ENCODE peak calls at places on chromosomes 3 and 15, in nine cellular contexts. G is GM23338, F is transverse colon, A is HCT116, T is HL-60, Y is endothelial cell of umbilical vein, N is breast epithelium, C is stomach, Z is sigmoid colon. M is an unnamed sample.

GRCh38 chr15:58467722-58468436 is 36.1 kb downstream of the LIPC start:
- DNase-seq in G (no peak), F (no peak), A (peak), T (no peak), Y (no peak), N (no peak), C (peak), Z (no peak), M (no peak)

GRCh38 chr3:135038191-135038590 is 243.1 kb downstream of the EPHB1 start:
- DNase-seq in G (no peak), F (no peak), A (no peak), T (no peak), Y (no peak), N (no peak), C (no peak), Z (no peak), M (no peak)

GRCh38 chr3:122859021-122859805 is 64.3 kb downstream of the SLC49A4 start:
- DNase-seq in G (no peak), F (no peak), A (no peak), T (no peak), Y (no peak), N (no peak), C (no peak), Z (no peak), M (no peak)

GRCh38 chr15:94322141-94322540 is 90.8 kb downstream of the MCTP2 start:
- DNase-seq in G (no peak), F (no peak), A (no peak), T (no peak), Y (no peak), N (no peak), C (no peak), Z (no peak), M (no peak)

GRCh38 chr3:63353383-63353782 is 75.3 kb downstream of the SYNPR start:
- DNase-seq in G (no peak), F (no peak), A (no peak), T (no peak), Y (no peak), N (no peak), C (no peak), Z (no peak), M (no peak)

GRCh38 chr15:58473720-58474119 is 41.9 kb downstream of the LIPC start:
- DNase-seq in G (no peak), F (no peak), A (no peak), T (no peak), Y (peak), N (no peak), C (no peak), Z (no peak), M (no peak)

GRCh38 chr3:117628896-117629295 is 919.3 kb downstream of the TUSC7 start:
- DNase-seq in G (no peak), F (no peak), A (no peak), T (no peak), Y (peak), N (no peak), C (peak), Z (peak), M (no peak)

GRCh38 chr3:140911822-140912221 is 29.8 kb upstream of the SLC25A36 start:
- DNase-seq in G (no peak), F (no peak), A (no peak), T (no peak), Y (no peak), N (no peak), C (no peak), Z (no peak), M (no peak)

GRCh38 chr15:65529754-65530317 is 427 bp upstream of the HACD3 start:
- DNase-seq in G (no peak), F (no peak), A (no peak), T (no peak), Y (no peak), N (no peak), C (no peak), Z (no peak), M (no peak)

GRCh38 chr3:39712413-39713048 is 96.9 kb upstream of the MYRIP start:
- DNase-seq in G (no peak), F (no peak), A (no peak), T (no peak), Y (no peak), N (no peak), C (no peak), Z (no peak), M (no peak)

GRCh38 chr3:143348486-143349327 is 229.1 kb downstream of the CHST2 start:
- DNase-seq in G (no peak), F (no peak), A (no peak), T (no peak), Y (no peak), N (no peak), C (no peak), Z (no peak), M (no peak)

GRCh38 chr15:87986786-87987185 is 269.8 kb downstream of the NTRK3 start:
- DNase-seq in G (no peak), F (no peak), A (no peak), T (no peak), Y (no peak), N (no peak), C (no peak), Z (no peak), M (no peak)

GRCh38 chr15:69275104-69275670 is 23.5 kb upstream of the PAQR5 start:
- DNase-seq in G (no peak), F (no peak), A (no peak), T (no peak), Y (no peak), N (no peak), C (no peak), Z (no peak), M (no peak)

GRCh38 chr3:14140668-14141067 is 15.8 kb downstream of the TMEM43 start:
- DNase-seq in G (no peak), F (no peak), A (no peak), T (no peak), Y (no peak), N (no peak), C (no peak), Z (no peak), M (no peak)

GRCh38 chr3:15284121-15284889 is 48.1 kb downstream of the SH3BP5 start:
- DNase-seq in G (no peak), F (peak), A (no peak), T (no peak), Y (no peak), N (no peak), C (no peak), Z (no peak), M (no peak)

GRCh38 chr3:169505577-169506155 is 157.8 kb downstream of the MECOM start:
- DNase-seq in G (peak), F (no peak), A (peak), T (no peak), Y (no peak), N (no peak), C (no peak), Z (no peak), M (no peak)

GRCh38 chr15:78761891-78762385 is 49.3 kb downstream of the ADAMTS7 start:
- DNase-seq in G (no peak), F (no peak), A (no peak), T (no peak), Y (no peak), N (no peak), C (no peak), Z (peak), M (peak)

GRCh38 chr3:104909721-104910120 is 457.0 kb upstream of the ALCAM start:
- DNase-seq in G (no peak), F (no peak), A (no peak), T (no peak), Y (peak), N (no peak), C (no peak), Z (no peak), M (no peak)

GRCh38 chr15:101676965-101677364 is 24.8 kb upstream of the TM2D3 start:
- DNase-seq in G (no peak), F (no peak), A (no peak), T (no peak), Y (no peak), N (no peak), C (no peak), Z (no peak), M (no peak)

GRCh38 chr3:127221062-127222035 is 28.4 kb downstream of the PRR23E start:
- DNase-seq in G (no peak), F (no peak), A (no peak), T (no peak), Y (no peak), N (no peak), C (no peak), Z (no peak), M (no peak)

GRCh38 chr15:67523337-67523736 is 2.4 kb downstream of the C15orf61 start:
- DNase-seq in G (peak), F (no peak), A (no peak), T (no peak), Y (no peak), N (no peak), C (no peak), Z (no peak), M (no peak)

GRCh38 chr3:138114988-138115971 is at the start of gene DZIP1L:
- DNase-seq in G (peak), F (peak), A (peak), T (peak), Y (peak), N (no peak), C (peak), Z (peak), M (peak)
- TF ChIP-seq CTCF in G (peak), F (peak), A (no peak), T (peak), Y (peak), N (no peak), C (peak), Z (peak), M (no peak)

DNA sequence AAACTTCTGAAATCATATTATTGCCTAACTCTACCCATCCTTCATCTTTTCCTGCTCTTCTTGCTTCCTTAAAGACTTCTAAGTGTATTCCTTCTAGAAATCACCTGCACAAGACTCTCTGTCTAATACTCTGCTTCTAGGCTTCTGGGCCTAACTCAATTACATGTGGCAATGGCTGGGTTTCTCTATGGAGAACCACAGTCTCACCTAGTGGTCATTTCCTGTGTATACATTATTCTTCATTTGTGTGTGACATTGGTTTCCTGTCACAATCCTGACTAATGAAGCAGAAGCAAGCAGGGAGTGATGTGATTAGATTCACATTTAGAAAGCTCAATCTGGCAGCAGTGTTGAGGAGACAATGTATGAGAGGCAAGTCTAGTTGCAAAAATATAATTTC is 16.9 kb upstream of the CLDN1 start:
- DNase-seq in G (peak), F (no peak), A (peak), T (no peak), Y (peak), N (no peak), C (no peak), Z (no peak), M (no peak)
- TF ChIP-seq POLR2AphosphoS5 in G (no peak), F (no peak), A (no peak), T (no peak), Y (peak), N (no peak), C (no peak), Z (no peak), M (no peak)

GRCh38 chr3:53178246-53178645 is 17.2 kb downstream of the PRKCD start:
- DNase-seq in G (no peak), F (no peak), A (no peak), T (no peak), Y (no peak), N (no peak), C (no peak), Z (no peak), M (no peak)

GRCh38 chr3:53181528-53181927 is 20.5 kb downstream of the PRKCD start:
- DNase-seq in G (no peak), F (no peak), A (no peak), T (no peak), Y (no peak), N (no peak), C (no peak), Z (no peak), M (peak)

GRCh38 chr3:53181024-53181371 is 20.0 kb downstream of the PRKCD start:
- DNase-seq in G (no peak), F (no peak), A (no peak), T (no peak), Y (no peak), N (no peak), C (no peak), Z (no peak), M (no peak)

GRCh38 chr3:53179580-53179979 is 18.6 kb downstream of the PRKCD start:
- DNase-seq in G (no peak), F (no peak), A (no peak), T (no peak), Y (no peak), N (no peak), C (no peak), Z (no peak), M (peak)

DNA sequence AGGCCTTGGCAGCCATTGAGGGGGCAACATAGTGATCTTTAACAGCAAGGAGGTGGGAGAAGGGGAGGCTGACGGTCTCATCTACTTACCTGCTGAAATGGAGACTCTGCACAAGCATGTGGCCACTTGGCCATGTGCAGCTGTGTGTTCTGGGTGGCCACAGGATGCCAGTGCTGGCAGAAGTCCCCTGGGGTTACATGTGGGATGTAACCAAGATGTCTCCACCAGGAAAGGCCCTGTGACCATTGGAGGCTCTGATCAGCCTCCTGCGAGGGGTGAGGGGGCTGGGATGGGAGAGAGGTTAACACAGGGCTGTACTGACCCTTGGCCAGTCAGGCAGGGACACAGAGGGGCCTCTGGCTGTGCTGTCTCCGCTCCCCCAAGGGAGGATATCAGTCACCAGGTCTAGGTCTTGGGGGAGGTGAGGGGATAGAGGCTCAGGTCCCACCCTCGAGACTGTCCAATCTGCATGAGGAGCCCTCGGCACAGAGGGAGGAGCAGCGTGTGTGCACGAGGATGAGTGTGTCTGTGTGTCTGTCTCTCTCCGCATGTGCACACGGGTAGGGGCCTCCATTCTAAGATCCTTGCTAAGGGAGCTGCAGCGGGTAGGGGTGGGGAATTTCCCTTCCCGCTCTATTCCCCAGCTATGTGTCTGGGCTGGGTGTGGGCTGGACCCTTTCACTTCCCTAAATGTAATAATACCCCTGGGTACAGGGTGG is 19.5 kb downstream of the PRKCD start:
- DNase-seq in G (no peak), F (peak), A (no peak), T (no peak), Y (no peak), N (no peak), C (no peak), Z (no peak), M (peak)
- H3K4me3 ChIP-seq in G (no peak), F (no peak), A (no peak), T (no peak), Y (no peak), N (no peak), C (no peak), Z (no peak), M (no peak)

GRCh38 chr3:113829576-113830354 is 8.8 kb upstream of the GRAMD1C start:
- DNase-seq in G (no peak), F (no peak), A (no peak), T (no peak), Y (no peak), N (no peak), C (no peak), Z (no peak), M (no peak)

GRCh38 chr3:113819866-113820265 is 18.7 kb upstream of the GRAMD1C start:
- DNase-seq in G (no peak), F (no peak), A (no peak), T (no peak), Y (no peak), N (no peak), C (no peak), Z (no peak), M (no peak)

GRCh38 chr3:113828605-113829004 is 10.0 kb upstream of the GRAMD1C start:
- DNase-seq in G (no peak), F (no peak), A (no peak), T (no peak), Y (no peak), N (no peak), C (no peak), Z (no peak), M (no peak)

DNA sequence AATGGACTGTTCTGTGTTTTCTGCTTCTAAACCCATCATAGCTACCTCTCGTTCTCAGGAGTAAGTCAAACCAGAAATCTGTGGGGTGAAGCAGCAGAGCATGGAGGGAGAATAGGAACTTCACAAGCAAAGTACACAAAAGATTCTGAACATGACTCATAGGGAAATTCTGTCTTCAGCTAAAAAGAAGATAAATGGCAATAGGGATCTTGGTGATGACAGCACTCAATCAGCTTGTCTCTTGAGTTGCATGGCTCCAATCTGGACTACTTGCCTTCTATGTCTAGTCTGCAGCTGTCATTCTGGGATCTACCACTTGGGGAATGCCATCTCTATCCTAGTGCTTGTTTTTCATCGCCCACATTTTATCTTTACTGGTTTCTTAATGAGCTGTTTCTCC is 13.5 kb upstream of the GRAMD1C start:
- DNase-seq in G (peak), F (no peak), A (no peak), T (no peak), Y (peak), N (no peak), C (no peak), Z (no peak), M (no peak)
- TF ChIP-seq CTCF in G (peak), F (peak), A (no peak), T (no peak), Y (no peak), N (no peak), C (no peak), Z (no peak), M (peak)

DNA sequence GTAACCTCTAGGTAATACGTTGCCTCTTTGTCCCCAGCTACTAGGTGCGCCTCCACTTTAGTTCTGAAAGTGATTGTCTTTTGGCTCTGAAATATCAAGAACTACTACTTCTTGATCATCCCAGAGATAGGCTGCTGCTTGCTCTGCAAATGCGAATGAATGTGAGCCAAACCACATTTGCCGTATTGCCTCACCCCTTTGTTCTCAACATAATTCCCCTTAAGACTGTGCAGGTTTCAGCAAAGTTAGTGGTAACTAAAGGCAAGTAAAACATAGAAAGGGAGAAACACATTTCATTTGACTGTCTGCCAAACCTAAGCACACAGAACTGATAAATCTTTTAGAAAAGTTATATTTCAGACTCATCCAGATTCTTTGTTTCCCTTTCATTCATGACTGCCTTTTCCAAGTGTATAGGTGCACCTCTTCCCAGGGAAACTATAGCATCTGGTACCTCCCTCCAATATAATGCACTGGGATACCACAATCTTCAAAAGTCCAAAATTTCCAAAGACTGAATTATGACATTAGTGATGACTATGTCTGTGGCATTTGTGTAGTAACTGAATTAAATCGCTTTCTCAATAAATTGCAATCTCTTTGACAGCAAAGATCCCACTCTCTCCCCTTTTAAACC is 720.6 kb upstream of the CBLB start:
- DNase-seq in G (no peak), F (no peak), A (no peak), T (no peak), Y (no peak), N (no peak), C (no peak), Z (no peak), M (no peak)
- TF ChIP-seq POLR2AphosphoS5 in G (no peak), F (no peak), A (no peak), T (no peak), Y (no peak), N (no peak), C (no peak), Z (no peak), M (no peak)

GRCh38 chr3:197790033-197790432 is 1.0 kb upstream of the LRCH3 start:
- DNase-seq in G (no peak), F (no peak), A (no peak), T (no peak), Y (no peak), N (no peak), C (no peak), Z (no peak), M (no peak)
- H3K4me3 ChIP-seq in G (peak), F (no peak), A (no peak), T (no peak), Y (no peak), N (no peak), C (no peak), Z (no peak), M (no peak)

GRCh38 chr3:171113716-171114115 is 87.2 kb upstream of the SLC2A2 start:
- DNase-seq in G (peak), F (no peak), A (no peak), T (no peak), Y (no peak), N (no peak), C (no peak), Z (no peak), M (no peak)
- TF ChIP-seq CTCF in G (peak), F (no peak), A (no peak), T (no peak), Y (no peak), N (no peak), C (no peak), Z (no peak), M (no peak)

DNA sequence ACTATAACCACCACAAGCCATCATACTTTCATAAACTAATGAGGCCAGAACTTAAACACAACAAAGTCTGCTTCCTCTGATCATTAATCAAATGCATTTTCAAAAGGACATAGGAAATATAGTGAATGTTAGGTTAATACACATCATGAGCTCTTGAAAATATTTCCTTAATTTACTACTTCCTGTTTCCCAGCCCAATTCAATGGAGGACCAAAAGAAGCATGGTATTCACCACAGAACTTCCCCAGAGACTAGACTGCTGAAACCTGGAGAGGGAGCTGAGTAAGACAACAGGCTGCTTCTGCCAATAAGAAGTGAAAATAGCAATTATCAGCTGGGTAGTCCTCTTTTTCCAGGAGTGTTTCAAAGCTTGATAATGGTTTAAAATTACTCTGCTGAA is 250.2 kb downstream of the ULK4 start:
- DNase-seq in G (peak), F (no peak), A (no peak), T (peak), Y (peak), N (no peak), C (no peak), Z (no peak), M (no peak)
- TF ChIP-seq POLR2AphosphoS5 in G (no peak), F (no peak), A (no peak), T (no peak), Y (no peak), N (no peak), C (no peak), Z (no peak), M (no peak)

GRCh38 chr3:33372218-33373081 is 67.8 kb downstream of the UBP1 start:
- DNase-seq in G (peak), F (peak), A (peak), T (peak), Y (peak), N (no peak), C (peak), Z (no peak), M (no peak)
- H3K4me3 ChIP-seq in G (no peak), F (no peak), A (no peak), T (no peak), Y (no peak), N (no peak), C (peak), Z (no peak), M (no peak)

GRCh38 chr3:9349321-9350117 is 13.3 kb upstream of the THUMPD3 start:
- DNase-seq in G (no peak), F (no peak), A (no peak), T (peak), Y (peak), N (no peak), C (no peak), Z (no peak), M (no peak)

GRCh38 chr3:9351709-9352126 is 11.1 kb upstream of the THUMPD3 start:
- DNase-seq in G (peak), F (no peak), A (peak), T (no peak), Y (no peak), N (no peak), C (no peak), Z (no peak), M (no peak)

GRCh38 chr3:9347887-9348286 is 15.0 kb upstream of the THUMPD3 start:
- DNase-seq in G (no peak), F (no peak), A (no peak), T (no peak), Y (no peak), N (no peak), C (no peak), Z (no peak), M (no peak)

GRCh38 chr3:9352917-9353823 is 9.7 kb upstream of the THUMPD3 start:
- DNase-seq in G (peak), F (peak), A (peak), T (peak), Y (peak), N (peak), C (peak), Z (peak), M (peak)
- TF ChIP-seq CTCF in G (peak), F (peak), A (peak), T (peak), Y (peak), N (peak), C (peak), Z (peak), M (peak)

M was measured in spleen.